ENCODE peak calls at places on chromosomes 12 and 14, in ten cellular contexts. A, I, P, H, T, B, M, Y, U and O are unnamed samples.

GRCh38 chr12:40953076-40953475 is 235.0 kb upstream of the PDZRN4 start:
- DNase-seq in H (no peak), T (no peak), U (peak), P (no peak), I (no peak), A (no peak), Y (no peak), B (no peak), M (no peak), O (no peak)

GRCh38 chr12:109567296-109567695 is 6.0 kb downstream of the MMAB start:
- DNase-seq in U (no peak), A (no peak), I (no peak), H (no peak), P (no peak), B (no peak), M (no peak), Y (no peak), T (no peak), O (no peak)

GRCh38 chr14:99342204-99342603 is 70.2 kb upstream of the BCL11B start:
- DNase-seq in T (no peak), H (no peak), A (no peak), P (no peak), U (no peak), B (no peak), I (no peak), Y (no peak), M (no peak), O (no peak)

GRCh38 chr14:104891664-104892500 is 26.8 kb downstream of the CEP170B start:
- DNase-seq in M (no peak), P (no peak), B (no peak), Y (peak), I (no peak), T (peak), U (no peak), A (peak), H (peak), O (peak)

GRCh38 chr12:90216815-90217214 is 508.2 kb upstream of the ATP2B1 start:
- DNase-seq in U (peak), A (no peak), P (no peak), B (no peak), M (peak), H (peak), T (no peak), I (no peak), Y (no peak), O (no peak)

GRCh38 chr12:7075518-7075917 is 15.0 kb downstream of the C1S start:
- DNase-seq in U (peak), M (no peak), Y (no peak), I (no peak), H (no peak), B (no peak), A (no peak), T (no peak), P (no peak), O (no peak)

GRCh38 chr12:110922652-110923051 is 2.3 kb upstream of the MYL2 start:
- DNase-seq in M (no peak), Y (no peak), B (no peak), T (no peak), I (no peak), U (no peak), A (no peak), H (no peak), P (no peak), O (no peak)

GRCh38 chr12:12587878-12588277 is 23.8 kb upstream of the CREBL2 start:
- DNase-seq in T (no peak), P (no peak), B (no peak), H (no peak), I (no peak), A (no peak), U (no peak), M (no peak), Y (no peak), O (no peak)

GRCh38 chr14:68172664-68173063 is 353.1 kb downstream of the RAD51B start:
- DNase-seq in B (no peak), I (no peak), P (no peak), H (no peak), Y (no peak), T (no peak), U (peak), A (no peak), M (no peak), O (no peak)

GRCh38 chr12:13044859-13045384 is 741 bp downstream of the FAM234B start:
- DNase-seq in I (no peak), P (no peak), B (no peak), A (no peak), T (no peak), Y (no peak), H (no peak), M (no peak), U (peak), O (no peak)

GRCh38 chr12:94941440-94941862 is 62.0 kb downstream of the NDUFA12 start:
- DNase-seq in A (peak), I (peak), Y (no peak), T (no peak), U (peak), M (peak), H (peak), P (peak), B (no peak), O (peak)

GRCh38 chr14:100901391-100902183 is 1.9 kb downstream of the RTL1 start:
- DNase-seq in Y (no peak), M (no peak), I (no peak), T (no peak), B (no peak), A (peak), H (no peak), P (no peak), U (no peak), O (no peak)

GRCh38 chr12:2054091-2055018 is 1.6 kb downstream of the CACNA1C start:
- DNase-seq in U (no peak), A (peak), B (no peak), P (peak), H (no peak), Y (peak), T (no peak), I (no peak), M (no peak), O (no peak)

GRCh38 chr14:100691395-100692025 is 35.2 kb upstream of the DLK1 start:
- DNase-seq in A (no peak), M (no peak), P (no peak), U (no peak), H (no peak), T (no peak), Y (peak), I (peak), B (no peak), O (no peak)

GRCh38 chr14:101412741-101413140 is 148.6 kb upstream of the DIO3 start:
- DNase-seq in U (no peak), M (no peak), T (no peak), Y (no peak), B (no peak), A (no peak), I (no peak), H (no peak), P (no peak), O (no peak)

GRCh38 chr12:132322206-132323132 is 6.9 kb downstream of the GALNT9 start:
- DNase-seq in Y (peak), P (no peak), B (peak), H (no peak), U (no peak), I (no peak), T (no peak), A (no peak), M (peak), O (no peak)

GRCh38 chr12:124395284-124395752 is 100.4 kb downstream of the RFLNA start:
- DNase-seq in M (no peak), H (no peak), I (no peak), A (no peak), Y (no peak), B (no peak), U (no peak), P (no peak), T (no peak), O (no peak)

GRCh38 chr14:75216427-75217006 is 40.1 kb upstream of the TMED10 start:
- DNase-seq in I (no peak), P (no peak), H (no peak), A (no peak), M (no peak), U (no peak), B (no peak), T (no peak), Y (no peak), O (no peak)

GRCh38 chr14:94161979-94162378 is 12.1 kb upstream of the PPP4R4 start:
- DNase-seq in T (no peak), B (no peak), Y (no peak), A (no peak), P (no peak), U (no peak), I (no peak), H (no peak), M (peak), O (no peak)

GRCh38 chr14:87175175-87175574 is 817.8 kb downstream of the GALC start:
- DNase-seq in I (no peak), B (no peak), Y (no peak), U (no peak), H (no peak), P (no peak), T (no peak), A (no peak), M (no peak), O (no peak)

GRCh38 chr12:106790020-106790419 is 15.5 kb downstream of the RIC8B start:
- DNase-seq in B (no peak), Y (no peak), T (no peak), A (no peak), H (no peak), U (no peak), M (no peak), I (no peak), P (no peak), O (no peak)

GRCh38 chr14:104086210-104086660 is 735 bp downstream of the ASPG start:
- DNase-seq in A (peak), P (no peak), I (peak), M (no peak), B (peak), H (no peak), U (no peak), Y (no peak), T (peak), O (no peak)

GRCh38 chr14:77027538-77028383 is 747 bp downstream of the IRF2BPL start:
- DNase-seq in T (peak), H (peak), I (peak), Y (peak), B (peak), M (peak), A (peak), P (peak), U (no peak), O (peak)

GRCh38 chr12:46400406-46400805 is 27.8 kb upstream of the SLC38A2 start:
- DNase-seq in Y (no peak), I (no peak), M (no peak), P (no peak), H (no peak), A (no peak), T (no peak), B (no peak), U (peak), O (no peak)

GRCh38 chr12:553216-554000 is 93.7 kb downstream of the B4GALNT3 start:
- DNase-seq in U (no peak), B (no peak), A (peak), P (peak), H (no peak), I (no peak), M (no peak), Y (peak), T (no peak), O (peak)

GRCh38 chr14:64857979-64858740 is 21.5 kb downstream of the SPTB start:
- DNase-seq in T (no peak), B (no peak), M (no peak), P (no peak), A (no peak), Y (no peak), U (no peak), H (no peak), I (no peak), O (no peak)

GRCh38 chr12:1606021-1606622 is 11.7 kb upstream of the FBXL14 start:
- DNase-seq in T (peak), H (peak), A (peak), U (peak), Y (peak), B (peak), P (peak), I (peak), M (peak), O (peak)

GRCh38 chr14:88437659-88438058 is 52.2 kb downstream of the SPATA7 start:
- DNase-seq in T (no peak), Y (no peak), A (no peak), U (peak), H (no peak), P (peak), M (peak), B (no peak), I (no peak), O (no peak)

GRCh38 chr14:35333797-35334743 is 41.9 kb downstream of the PSMA6 start:
- DNase-seq in H (no peak), T (no peak), I (peak), M (no peak), A (no peak), Y (no peak), P (peak), U (no peak), B (no peak), O (peak)

GRCh38 chr12:57609781-57610552 is 1.3 kb upstream of the ARHGEF25 start:
- DNase-seq in U (no peak), B (no peak), M (no peak), T (no peak), A (peak), I (no peak), P (no peak), Y (no peak), H (peak), O (no peak)

GRCh38 chr12:68118096-68118755 is 41.3 kb downstream of the IFNG start:
- DNase-seq in A (no peak), Y (no peak), T (peak), U (no peak), M (no peak), H (no peak), B (no peak), I (no peak), P (no peak), O (no peak)

GRCh38 chr12:130497991-130498390 is 160.3 kb downstream of the PIWIL1 start:
- DNase-seq in I (no peak), T (no peak), B (no peak), P (no peak), U (no peak), Y (no peak), A (no peak), M (no peak), H (no peak), O (no peak)

GRCh38 chr12:130500835-130501330 is 163.2 kb downstream of the PIWIL1 start:
- DNase-seq in Y (no peak), T (no peak), U (no peak), A (no peak), B (no peak), H (no peak), P (no peak), I (no peak), M (no peak), O (no peak)

GRCh38 chr12:130497331-130497730 is 159.6 kb downstream of the PIWIL1 start:
- DNase-seq in I (no peak), M (no peak), B (no peak), U (no peak), Y (no peak), A (no peak), T (no peak), H (no peak), P (no peak), O (no peak)

GRCh38 chr12:130499474-130499873 is 161.8 kb downstream of the PIWIL1 start:
- DNase-seq in H (no peak), I (no peak), M (no peak), B (no peak), A (no peak), Y (no peak), T (no peak), P (no peak), U (no peak), O (no peak)

DNA sequence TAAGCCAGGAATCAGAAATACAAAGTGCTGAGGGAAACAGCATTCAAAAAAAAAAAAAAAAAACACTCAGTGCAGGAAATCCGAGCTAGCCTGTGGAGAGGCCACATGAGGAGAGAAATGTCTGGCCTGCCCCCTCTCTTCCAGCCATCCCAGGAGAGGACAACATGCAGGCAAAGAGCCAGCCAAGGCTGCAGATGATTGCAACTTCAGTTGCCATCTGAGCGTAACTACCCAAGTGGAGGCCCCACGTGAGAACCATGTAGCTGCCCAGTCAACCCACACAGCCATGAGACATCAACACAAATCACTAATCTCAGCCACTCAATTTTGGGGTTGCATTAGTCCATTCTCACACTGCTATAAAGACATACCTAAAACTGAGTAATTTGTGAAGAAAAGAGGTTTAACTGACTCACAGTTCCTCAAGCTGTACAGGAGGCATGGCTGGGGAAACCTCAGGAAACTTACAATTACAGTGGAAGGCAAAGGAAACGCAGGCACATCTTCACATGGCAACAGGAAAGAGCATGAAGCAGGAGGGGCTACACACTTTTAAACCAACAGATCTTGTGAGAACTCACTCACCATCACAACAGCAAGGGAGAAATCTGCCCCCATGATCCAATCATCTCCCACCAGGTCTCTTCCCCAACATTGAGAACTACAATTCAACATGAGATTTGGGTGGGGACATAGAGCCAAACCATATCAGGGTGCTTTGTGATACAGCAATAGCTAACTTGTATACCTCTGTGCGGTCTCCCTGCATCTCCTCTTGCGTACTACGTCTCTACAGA is 161.1 kb downstream of the PIWIL1 start:
- DNase-seq in U (no peak), I (no peak), T (no peak), Y (no peak), M (no peak), B (no peak), H (no peak), P (no peak), A (no peak), O (no peak)
- TF ChIP-seq CTCF in U (no peak), I (no peak), T (no peak), Y (no peak), M (no peak), B (no peak), H (no peak), P (no peak), A (no peak), O (no peak)

DNA sequence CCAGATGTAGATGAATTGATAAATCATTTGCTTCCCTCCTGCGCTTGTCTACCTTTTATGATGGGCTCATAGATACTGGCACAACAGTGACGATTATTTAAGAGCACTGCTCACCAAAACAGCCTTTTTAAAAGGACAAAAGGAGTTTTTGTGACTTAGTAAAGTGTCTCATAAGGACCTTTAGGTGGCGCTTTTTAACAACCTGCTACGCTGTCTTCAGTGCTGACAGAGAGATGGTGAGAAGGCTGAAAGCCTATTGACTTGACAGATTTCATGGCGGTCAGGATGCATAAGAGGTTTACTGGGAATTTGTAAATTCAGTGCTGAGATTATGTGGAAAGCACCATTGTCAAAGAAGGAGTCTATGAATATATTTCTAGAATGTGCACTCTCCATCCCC is 87.6 kb downstream of the SLC15A5 start:
- DNase-seq in M (peak), Y (no peak), A (no peak), B (no peak), U (no peak), H (no peak), T (no peak), I (no peak), P (no peak), O (no peak)
- TF ChIP-seq CTCF in M (peak), Y (no peak), A (no peak), B (no peak), U (no peak), H (no peak), T (peak), I (no peak), P (no peak), O (no peak)

GRCh38 chr12:86376052-86376451 is 119.9 kb upstream of the MGAT4C start:
- DNase-seq in M (no peak), Y (no peak), H (peak), U (no peak), P (no peak), I (no peak), B (peak), T (peak), A (no peak), O (no peak)
- TF ChIP-seq CTCF in M (peak), Y (no peak), H (no peak), U (no peak), P (no peak), I (no peak), B (no peak), T (peak), A (no peak), O (no peak)

DNA sequence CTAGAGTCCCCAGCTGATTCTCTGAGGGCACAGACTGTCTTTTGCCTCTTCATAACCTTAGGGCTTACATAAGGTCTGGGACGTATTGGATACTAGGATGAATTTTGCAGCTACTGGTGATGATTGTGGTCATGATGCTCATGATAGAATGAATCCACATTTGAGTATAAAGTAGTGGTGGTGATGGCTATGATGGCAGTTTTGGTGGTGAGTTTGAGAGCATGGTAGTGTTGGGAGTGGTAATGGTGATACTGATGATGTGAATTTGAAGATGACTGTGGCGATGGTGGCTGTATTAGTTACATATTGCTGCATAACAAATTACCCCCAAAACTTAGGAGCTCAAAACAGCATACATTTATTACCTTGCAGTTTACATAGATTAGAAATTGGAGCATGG is 14.1 kb upstream of the ASIC1 start:
- DNase-seq in I (no peak), B (no peak), P (no peak), M (no peak), T (no peak), U (no peak), H (no peak), Y (no peak), A (no peak), O (no peak)
- TF ChIP-seq CTCF in I (no peak), B (no peak), P (no peak), M (no peak), T (no peak), U (no peak), H (no peak), Y (no peak), A (no peak), O (no peak)

GRCh38 chr14:53491256-53491905 is 338.3 kb upstream of the DDHD1 start:
- DNase-seq in T (no peak), U (peak), B (no peak), A (no peak), M (no peak), H (no peak), P (no peak), Y (no peak), I (no peak), O (no peak)
- TF ChIP-seq CTCF in T (no peak), U (no peak), B (no peak), A (no peak), M (no peak), H (no peak), P (no peak), Y (no peak), I (no peak), O (no peak)

GRCh38 chr12:79555006-79555925 is 135.5 kb downstream of the PAWR start:
- DNase-seq in Y (no peak), U (peak), A (no peak), M (peak), T (no peak), I (no peak), P (no peak), B (no peak), H (peak), O (no peak)
- TF ChIP-seq CTCF in Y (peak), U (peak), A (peak), M (peak), T (peak), I (peak), P (no peak), B (no peak), H (peak), O (no peak)

GRCh38 chr12:19222566-19222965 is 93.0 kb downstream of the PLEKHA5 start:
- DNase-seq in U (peak), M (no peak), B (no peak), T (no peak), A (no peak), H (no peak), P (no peak), I (no peak), Y (no peak), O (no peak)

GRCh38 chr12:19224746-19225145 is 95.2 kb downstream of the PLEKHA5 start:
- DNase-seq in H (no peak), M (no peak), B (no peak), U (no peak), A (no peak), Y (no peak), I (no peak), T (no peak), P (no peak), O (no peak)

GRCh38 chr12:19220861-19221466 is 91.4 kb downstream of the PLEKHA5 start:
- DNase-seq in Y (no peak), T (no peak), A (no peak), B (no peak), H (no peak), M (peak), U (peak), P (no peak), I (no peak), O (no peak)

GRCh38 chr12:19223695-19224094 is 94.2 kb downstream of the PLEKHA5 start:
- DNase-seq in Y (no peak), T (no peak), P (no peak), A (no peak), I (no peak), U (peak), M (peak), H (no peak), B (no peak), O (no peak)

GRCh38 chr12:19223018-19223417 is 93.5 kb downstream of the PLEKHA5 start:
- DNase-seq in U (peak), B (no peak), M (peak), Y (no peak), P (no peak), T (no peak), I (no peak), A (no peak), H (no peak), O (no peak)
- TF ChIP-seq CTCF in U (peak), B (no peak), M (peak), Y (no peak), P (no peak), T (no peak), I (no peak), A (no peak), H (peak), O (no peak)